ENCODE peak calls at places on chromosomes 3 and 15, in six cellular contexts. T is HFFc6, Y is GM12878, B is nephron progenitor cell, K is AG09319, E is neural progenitor cell. O is an unnamed sample.

GRCh38 chr3:69892706-69893105 is 106.8 kb upstream of the SAMMSON start:
- DNase-seq in T (no peak), Y (no peak), B (no peak), K (no peak), E (no peak), O (no peak)

GRCh38 chr3:23438657-23439056 is 235.5 kb downstream of the UBE2E2 start:
- DNase-seq in T (no peak), Y (no peak), B (no peak), K (no peak), E (no peak), O (no peak)

GRCh38 chr15:69210574-69210973 is 50.1 kb downstream of the GLCE start:
- DNase-seq in T (no peak), Y (no peak), B (no peak), K (no peak), E (no peak), O (no peak)

GRCh38 chr3:55157736-55158135 is 229.9 kb upstream of the LRTM1 start:
- DNase-seq in T (peak; percentile 54), Y (no peak), B (no peak), K (no peak), E (no peak), O (no peak)

GRCh38 chr3:152538518-152538917 is 269.8 kb downstream of the MBNL1 start:
- DNase-seq in T (no peak), Y (no peak), B (no peak), K (no peak), E (no peak), O (no peak)

GRCh38 chr3:66303556-66303955 is 82.8 kb downstream of the SLC25A26 start:
- DNase-seq in T (no peak), Y (no peak), B (no peak), K (no peak), E (no peak), O (no peak)

GRCh38 chr3:122668930-122669730 is 11.5 kb upstream of the PARP14 start:
- DNase-seq in T (peak; percentile 74), Y (no peak), B (no peak), K (no peak), E (no peak), O (peak; percentile 73)

GRCh38 chr15:96243701-96244100 is 86.8 kb upstream of the NR2F2 start:
- DNase-seq in T (no peak), Y (no peak), B (no peak), K (no peak), E (no peak), O (no peak)

GRCh38 chr3:124552224-124552623 is 178.0 kb upstream of the UMPS start:
- DNase-seq in T (no peak), Y (no peak), B (no peak), K (no peak), E (no peak), O (peak; percentile 85)

GRCh38 chr3:108125550-108126071 is 34.8 kb upstream of the CD47 start:
- DNase-seq in T (no peak), Y (peak; percentile 83), B (no peak), K (no peak), E (peak; percentile 5), O (no peak)

GRCh38 chr3:61954097-61954528 is 392.7 kb downstream of the PTPRG start:
- DNase-seq in T (peak; percentile 10), Y (no peak), B (no peak), K (peak; percentile 27), E (no peak), O (no peak)

GRCh38 chr3:39108309-39108708 is 829 bp downstream of the TTC21A start:
- DNase-seq in T (no peak), Y (peak; percentile 91), B (no peak), K (no peak), E (no peak), O (no peak)

GRCh38 chr15:57893075-57893474 is 172.4 kb downstream of the ALDH1A2 start:
- DNase-seq in T (no peak), Y (no peak), B (no peak), K (no peak), E (no peak), O (no peak)

GRCh38 chr3:188734395-188734794 is 437.4 kb upstream of the TPRG1 start:
- DNase-seq in T (no peak), Y (no peak), B (no peak), K (no peak), E (no peak), O (no peak)

O was measured in PC-9.